ENCODE peak calls at places on chromosomes 12 and 14, in five cellular contexts. One of them, this sample, is unnamed.

GRCh38 chr14:24398943-24399801 is at the start of gene NYNRIN:
- DNase-seq in tibial nerve: no peak
- DNase-seq in spleen: peak; percentile 85
- DNase-seq in fibroblast of villous mesenchyme: peak; percentile 56
- DNase-seq in retinal pigment epithelial cell: no peak
- DNase-seq in this sample: no peak

GRCh38 chr14:100246809-100247428 is 8.0 kb downstream of the YY1 start:
- DNase-seq in tibial nerve: no peak
- DNase-seq in spleen: no peak
- DNase-seq in fibroblast of villous mesenchyme: peak; percentile 63
- DNase-seq in retinal pigment epithelial cell: no peak
- DNase-seq in this sample: peak; percentile 55

GRCh38 chr14:50800032-50800431 is 30.9 kb downstream of the NIN start:
- DNase-seq in tibial nerve: no peak
- DNase-seq in spleen: no peak
- DNase-seq in fibroblast of villous mesenchyme: peak; percentile 76
- DNase-seq in retinal pigment epithelial cell: no peak
- DNase-seq in this sample: no peak

GRCh38 chr12:108638141-108638823 is 4.6 kb upstream of the SELPLG start:
- DNase-seq in tibial nerve: no peak
- DNase-seq in spleen: peak; percentile 82
- DNase-seq in fibroblast of villous mesenchyme: no peak
- DNase-seq in retinal pigment epithelial cell: no peak
- DNase-seq in this sample: no peak

GRCh38 chr12:6089041-6089823 is 35.2 kb downstream of the VWF start:
- DNase-seq in tibial nerve: no peak
- DNase-seq in spleen: peak; percentile 36
- DNase-seq in fibroblast of villous mesenchyme: no peak
- DNase-seq in retinal pigment epithelial cell: no peak
- DNase-seq in this sample: peak; percentile 77

GRCh38 chr14:71333705-71334104 is 426.4 kb downstream of the PCNX1 start:
- DNase-seq in tibial nerve: no peak
- DNase-seq in spleen: no peak
- DNase-seq in fibroblast of villous mesenchyme: no peak
- DNase-seq in retinal pigment epithelial cell: no peak
- DNase-seq in this sample: no peak

GRCh38 chr12:79848321-79848720 is 86.6 kb downstream of the PPP1R12A start:
- DNase-seq in tibial nerve: no peak
- DNase-seq in spleen: no peak
- DNase-seq in fibroblast of villous mesenchyme: peak; percentile 45
- DNase-seq in retinal pigment epithelial cell: no peak
- DNase-seq in this sample: peak; percentile 55

GRCh38 chr14:23186913-23187654 is 3.6 kb upstream of the SLC7A8 start:
- DNase-seq in tibial nerve: peak; percentile 77
- DNase-seq in spleen: no peak
- DNase-seq in fibroblast of villous mesenchyme: peak; percentile 81
- DNase-seq in retinal pigment epithelial cell: no peak
- DNase-seq in this sample: peak; percentile 85

GRCh38 chr12:110744176-110744575 is 1.5 kb upstream of the PPP1CC start:
- DNase-seq in tibial nerve: peak; percentile 19
- DNase-seq in spleen: no peak
- DNase-seq in fibroblast of villous mesenchyme: no peak
- DNase-seq in retinal pigment epithelial cell: no peak
- DNase-seq in this sample: peak; percentile 78

GRCh38 chr14:103594265-103594664 is 31.5 kb downstream of the COA8 start:
- DNase-seq in tibial nerve: peak; percentile 26
- DNase-seq in spleen: no peak
- DNase-seq in fibroblast of villous mesenchyme: peak; percentile 21
- DNase-seq in retinal pigment epithelial cell: peak; percentile 69
- DNase-seq in this sample: peak; percentile 85

GRCh38 chr14:104369208-104369607 is 210.4 kb upstream of the C14orf180 start:
- DNase-seq in tibial nerve: no peak
- DNase-seq in spleen: no peak
- DNase-seq in fibroblast of villous mesenchyme: no peak
- DNase-seq in retinal pigment epithelial cell: no peak
- DNase-seq in this sample: no peak

GRCh38 chr12:52278931-52279682 is 4.7 kb downstream of the KRT86 start:
- DNase-seq in tibial nerve: peak; percentile 64
- DNase-seq in spleen: peak; percentile 93
- DNase-seq in fibroblast of villous mesenchyme: peak; percentile 71
- DNase-seq in retinal pigment epithelial cell: no peak
- DNase-seq in this sample: peak; percentile 82

GRCh38 chr14:54813081-54813480 is 89.5 kb downstream of the GCH1 start:
- DNase-seq in tibial nerve: no peak
- DNase-seq in spleen: no peak
- DNase-seq in fibroblast of villous mesenchyme: no peak
- DNase-seq in retinal pigment epithelial cell: no peak
- DNase-seq in this sample: no peak

GRCh38 chr14:86221755-86222154 is 691.8 kb downstream of the FLRT2 start:
- DNase-seq in tibial nerve: no peak
- DNase-seq in spleen: no peak
- DNase-seq in fibroblast of villous mesenchyme: no peak
- DNase-seq in retinal pigment epithelial cell: no peak
- DNase-seq in this sample: no peak

GRCh38 chr12:51788876-51789275 is 59.6 kb downstream of the FIGNL2 start:
- DNase-seq in tibial nerve: no peak
- DNase-seq in spleen: no peak
- DNase-seq in fibroblast of villous mesenchyme: peak; percentile 56
- DNase-seq in retinal pigment epithelial cell: peak; percentile 36
- DNase-seq in this sample: peak; percentile 17

GRCh38 chr12:109737631-109738030 is 24.0 kb downstream of the FAM222A start:
- DNase-seq in tibial nerve: no peak
- DNase-seq in spleen: no peak
- DNase-seq in fibroblast of villous mesenchyme: no peak
- DNase-seq in retinal pigment epithelial cell: no peak
- DNase-seq in this sample: no peak

GRCh38 chr12:57340104-57340503 is 89.1 kb upstream of the STAC3 start:
- DNase-seq in tibial nerve: peak; percentile 55
- DNase-seq in spleen: no peak
- DNase-seq in fibroblast of villous mesenchyme: peak; percentile 92
- DNase-seq in retinal pigment epithelial cell: peak; percentile 22
- DNase-seq in this sample: peak; percentile 69

GRCh38 chr14:71650187-71650586 is 282.0 kb upstream of the RGS6 start:
- DNase-seq in tibial nerve: no peak
- DNase-seq in spleen: no peak
- DNase-seq in fibroblast of villous mesenchyme: no peak
- DNase-seq in retinal pigment epithelial cell: no peak
- DNase-seq in this sample: no peak

GRCh38 chr14:60276347-60276746 is 27.3 kb downstream of the PPM1A start:
- DNase-seq in tibial nerve: no peak
- DNase-seq in spleen: no peak
- DNase-seq in fibroblast of villous mesenchyme: peak; percentile 25
- DNase-seq in retinal pigment epithelial cell: no peak
- DNase-seq in this sample: peak; percentile 7

GRCh38 chr12:76820888-76821482 is 57.1 kb downstream of the ZDHHC17 start:
- DNase-seq in tibial nerve: no peak
- DNase-seq in spleen: no peak
- DNase-seq in fibroblast of villous mesenchyme: peak; percentile 38
- DNase-seq in retinal pigment epithelial cell: no peak
- DNase-seq in this sample: peak; percentile 51

GRCh38 chr12:127189992-127190391 is 1077.0 kb upstream of the TMEM132C start:
- DNase-seq in tibial nerve: no peak
- DNase-seq in spleen: no peak
- DNase-seq in fibroblast of villous mesenchyme: no peak
- DNase-seq in retinal pigment epithelial cell: no peak
- DNase-seq in this sample: no peak

GRCh38 chr12:26855337-26856089 is 22.5 kb upstream of the ITPR2 start:
- DNase-seq in tibial nerve: no peak
- DNase-seq in spleen: no peak
- DNase-seq in fibroblast of villous mesenchyme: no peak
- DNase-seq in retinal pigment epithelial cell: no peak
- DNase-seq in this sample: no peak

GRCh38 chr14:30210630-30211029 is 283.0 kb upstream of the PRKD1 start:
- DNase-seq in tibial nerve: no peak
- DNase-seq in spleen: no peak
- DNase-seq in fibroblast of villous mesenchyme: no peak
- DNase-seq in retinal pigment epithelial cell: no peak
- DNase-seq in this sample: peak; percentile 57

GRCh38 chr12:3355378-3355900 is 135.6 kb upstream of the PRMT8 start:
- DNase-seq in tibial nerve: no peak
- DNase-seq in spleen: no peak
- DNase-seq in fibroblast of villous mesenchyme: no peak
- DNase-seq in retinal pigment epithelial cell: no peak
- DNase-seq in this sample: no peak

GRCh38 chr12:98955284-98955683 is 310.2 kb downstream of the APAF1 start:
- DNase-seq in tibial nerve: no peak
- DNase-seq in spleen: no peak
- DNase-seq in fibroblast of villous mesenchyme: peak; percentile 2
- DNase-seq in retinal pigment epithelial cell: no peak
- DNase-seq in this sample: peak; percentile 7

GRCh38 chr12:38906482-38907170 is 1.2 kb upstream of the CPNE8 start:
- DNase-seq in tibial nerve: peak; percentile 81
- DNase-seq in spleen: peak; percentile 94
- DNase-seq in fibroblast of villous mesenchyme: peak; percentile 92
- DNase-seq in retinal pigment epithelial cell: peak; percentile 71
- DNase-seq in this sample: peak; percentile 90

GRCh38 chr14:42554091-42554490 is 947.4 kb downstream of the LRFN5 start:
- DNase-seq in tibial nerve: no peak
- DNase-seq in spleen: no peak
- DNase-seq in fibroblast of villous mesenchyme: no peak
- DNase-seq in retinal pigment epithelial cell: no peak
- DNase-seq in this sample: no peak

GRCh38 chr14:42550282-42550681 is 943.6 kb downstream of the LRFN5 start:
- DNase-seq in tibial nerve: no peak
- DNase-seq in spleen: no peak
- DNase-seq in fibroblast of villous mesenchyme: no peak
- DNase-seq in retinal pigment epithelial cell: no peak
- DNase-seq in this sample: no peak

GRCh38 chr14:42548349-42548748 is 941.7 kb downstream of the LRFN5 start:
- DNase-seq in tibial nerve: no peak
- DNase-seq in spleen: no peak
- DNase-seq in fibroblast of villous mesenchyme: no peak
- DNase-seq in retinal pigment epithelial cell: no peak
- DNase-seq in this sample: no peak
- TF ChIP-seq CTCF in tibial nerve: no peak
- TF ChIP-seq CTCF in spleen: no peak
- TF ChIP-seq CTCF in fibroblast of villous mesenchyme: no peak
- TF ChIP-seq CTCF in retinal pigment epithelial cell: no peak
- TF ChIP-seq CTCF in this sample: no peak

DNA sequence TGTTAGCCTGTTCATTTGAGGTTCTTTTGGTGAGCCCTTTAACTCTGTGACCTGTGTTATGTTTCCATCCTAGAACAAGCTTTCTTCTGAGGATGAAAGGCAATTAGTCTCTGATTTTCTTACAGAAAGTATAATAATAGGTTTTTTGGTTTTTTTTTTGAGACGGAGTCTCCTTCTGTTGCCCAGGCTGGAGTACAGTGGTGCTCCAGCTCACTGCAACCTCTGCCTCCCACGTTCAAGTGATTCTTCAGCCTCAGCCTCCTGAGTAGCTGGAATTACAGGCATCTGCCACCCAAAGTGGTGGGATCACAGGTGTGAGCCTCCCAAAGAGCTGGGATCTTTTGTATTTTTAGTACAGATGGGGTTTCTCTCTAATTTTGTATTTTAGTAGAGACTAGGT is 52.7 kb upstream of the SYNE2 start:
- DNase-seq in tibial nerve: no peak
- DNase-seq in spleen: no peak
- DNase-seq in fibroblast of villous mesenchyme: no peak
- DNase-seq in retinal pigment epithelial cell: no peak
- DNase-seq in this sample: no peak
- H3K4me3 ChIP-seq in tibial nerve: no peak overlapping the region
- H3K4me3 ChIP-seq in spleen: no peak overlapping the region
- H3K4me3 ChIP-seq in fibroblast of villous mesenchyme: peak overlapping the region; percentile 48
- H3K4me3 ChIP-seq in retinal pigment epithelial cell: no peak overlapping the region
- H3K4me3 ChIP-seq in this sample: no peak overlapping the region

DNA sequence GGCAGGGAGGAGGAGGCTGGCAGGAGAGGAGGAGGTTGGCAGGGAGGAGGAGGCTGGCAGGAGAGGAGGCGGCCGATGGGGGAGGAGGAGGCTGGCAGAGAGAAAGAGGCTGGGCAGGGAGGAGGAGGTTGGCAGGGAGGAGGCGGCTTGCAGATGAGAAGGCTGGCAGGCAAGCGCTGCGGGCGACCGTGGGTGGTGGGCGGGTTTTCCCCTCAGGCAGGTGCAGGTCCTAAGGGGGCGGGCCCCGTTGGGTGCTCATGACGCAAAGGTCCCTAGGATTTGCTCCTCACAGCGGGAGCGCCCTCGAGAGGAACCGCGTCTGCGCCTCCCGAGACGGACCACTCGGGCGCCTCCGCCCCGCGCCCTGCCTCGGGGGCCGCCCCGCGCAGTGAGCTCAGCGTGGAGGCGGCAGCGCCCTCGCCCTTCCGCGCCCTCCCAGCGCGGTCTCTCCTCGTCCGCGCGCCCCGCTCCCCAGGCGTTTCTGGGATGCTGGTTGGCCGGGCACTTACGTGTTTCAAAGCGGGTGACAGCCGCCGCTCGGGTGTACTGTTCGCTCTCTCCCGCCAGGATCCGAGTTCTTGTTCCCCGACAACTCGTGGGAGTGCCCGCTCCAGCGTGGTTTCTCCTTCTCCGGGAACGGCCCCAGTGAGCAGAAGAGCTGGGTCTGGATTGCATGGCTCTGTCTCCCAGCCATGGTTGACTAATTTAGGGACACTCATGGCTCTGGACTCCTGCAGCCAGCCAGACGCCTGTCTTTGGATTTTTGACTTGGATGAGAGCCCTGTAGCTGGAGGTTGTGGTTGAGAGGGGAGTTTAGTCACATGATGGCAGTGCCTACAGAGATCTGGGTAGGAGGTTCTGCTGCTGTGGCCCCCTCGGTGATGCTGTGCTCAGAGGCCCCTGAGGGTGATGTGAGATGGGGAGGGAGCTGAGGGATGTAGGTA is 64.1 kb upstream of the PPP4R3A start:
- DNase-seq in tibial nerve: peak; percentile 14
- DNase-seq in spleen: peak; percentile 78
- DNase-seq in fibroblast of villous mesenchyme: peak; percentile 15
- DNase-seq in retinal pigment epithelial cell: peak; percentile 11
- DNase-seq in this sample: peak; percentile 48
- TF ChIP-seq CTCF in tibial nerve: no peak
- TF ChIP-seq CTCF in spleen: no peak
- TF ChIP-seq CTCF in fibroblast of villous mesenchyme: no peak
- TF ChIP-seq CTCF in retinal pigment epithelial cell: no peak
- TF ChIP-seq CTCF in this sample: no peak

DNA sequence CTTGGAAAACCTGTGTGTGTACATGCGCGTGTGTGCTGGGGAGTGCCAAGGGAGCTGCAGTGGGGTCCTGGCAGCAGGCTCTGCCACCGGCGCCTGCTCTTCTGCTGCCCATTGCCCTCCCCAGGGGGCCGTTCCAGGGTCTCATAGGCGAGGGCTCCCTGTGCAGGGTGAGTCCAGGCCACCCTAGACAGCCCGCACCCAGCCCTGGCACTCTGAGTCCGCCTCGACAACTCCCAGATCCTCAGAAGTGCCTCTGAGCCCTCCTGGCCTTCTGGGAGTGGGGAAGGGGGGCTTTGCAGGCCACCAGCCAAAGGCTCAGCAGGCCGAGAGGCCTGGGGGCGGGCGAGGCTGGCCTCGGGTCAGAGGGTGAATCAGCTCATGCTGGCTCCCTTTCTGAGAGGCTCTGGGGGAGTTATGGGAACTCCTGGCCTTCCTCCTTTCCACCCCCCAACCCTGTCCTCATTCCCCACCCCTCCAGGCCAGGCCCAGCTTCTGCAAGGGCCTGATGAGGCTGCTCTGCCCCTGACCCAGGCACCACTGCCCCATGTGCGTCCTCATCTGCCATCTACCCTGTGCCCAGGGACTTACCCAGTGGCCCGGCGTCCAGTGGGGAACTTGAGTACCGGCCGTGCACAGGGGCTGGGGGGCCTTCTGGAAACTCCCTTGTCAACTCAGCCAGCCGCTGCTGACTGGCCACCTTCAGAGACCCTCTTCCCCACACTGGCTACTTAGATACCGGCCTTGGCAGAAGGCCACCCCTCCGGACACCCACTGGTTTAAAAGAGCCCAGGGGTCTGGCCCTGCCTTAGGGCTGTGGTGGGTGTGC is 2.1 kb upstream of the TEDC1 start:
- DNase-seq in tibial nerve: no peak
- DNase-seq in spleen: no peak
- DNase-seq in fibroblast of villous mesenchyme: no peak
- DNase-seq in retinal pigment epithelial cell: no peak
- DNase-seq in this sample: no peak
- H3K4me3 ChIP-seq in tibial nerve: peak overlapping the region; percentile 77
- H3K4me3 ChIP-seq in spleen: no peak overlapping the region
- H3K4me3 ChIP-seq in fibroblast of villous mesenchyme: no peak overlapping the region
- H3K4me3 ChIP-seq in retinal pigment epithelial cell: no peak overlapping the region
- H3K4me3 ChIP-seq in this sample: no peak overlapping the region